ENCODE peak calls at places on chromosomes 3 and 15, in four cellular contexts. U is tibial artery, Q is G401, P is B cell. W is an unnamed sample.

GRCh38 chr3:61574854-61575253 is 13.5 kb downstream of the PTPRG start:
- DNase-seq in P (no peak), Q (no peak), U (peak; percentile 91), W (peak; percentile 93)

GRCh38 chr15:50925281-50925680 is 16.8 kb downstream of the AP4E1 start:
- DNase-seq in Q (no peak), U (no peak), P (no peak), W (no peak)

GRCh38 chr3:194572944-194573491 is 60.2 kb downstream of the TMEM44 start:
- DNase-seq in U (no peak), Q (no peak), P (no peak), W (peak; percentile 64)

GRCh38 chr15:65618575-65619109 is 3.1 kb upstream of the SLC24A1 start:
- DNase-seq in U (no peak), P (no peak), Q (no peak), W (no peak)

GRCh38 chr3:25902586-25902985 is 112.7 kb downstream of the OXSM start:
- DNase-seq in U (no peak), Q (peak; percentile 84), P (no peak), W (no peak)

GRCh38 chr3:58521917-58522680 is 14.9 kb downstream of the ACOX2 start:
- DNase-seq in U (no peak), Q (peak; percentile 98), P (no peak), W (no peak)

GRCh38 chr3:188294113-188294512 is 140.2 kb downstream of the LPP start:
- DNase-seq in P (no peak), U (no peak), Q (no peak), W (no peak)

GRCh38 chr15:66287461-66288055 is 5.8 kb upstream of the DIS3L start:
- DNase-seq in Q (peak; percentile 68), P (no peak), U (no peak), W (peak; percentile 10)

GRCh38 chr15:95644476-95644875 is 686.0 kb upstream of the NR2F2 start:
- DNase-seq in Q (no peak), U (no peak), P (no peak), W (no peak)

GRCh38 chr15:78737187-78737820 is 74.0 kb downstream of the ADAMTS7 start:
- DNase-seq in U (no peak), P (no peak), Q (no peak), W (no peak)

GRCh38 chr3:154540950-154541604 is 111.1 kb upstream of the GPR149 start:
- DNase-seq in U (no peak), P (no peak), Q (no peak), W (no peak)

GRCh38 chr15:75799190-75799589 is 44.1 kb upstream of the UBE2Q2 start:
- DNase-seq in Q (no peak), U (no peak), P (no peak), W (no peak)

GRCh38 chr15:58228708-58229107 is 90.5 kb downstream of the AQP9 start:
- DNase-seq in P (no peak), U (no peak), Q (no peak), W (no peak)

GRCh38 chr3:122784436-122784835 is 9.2 kb downstream of the HSPBAP1 start:
- DNase-seq in U (no peak), P (no peak), Q (no peak), W (no peak)

GRCh38 chr15:71136159-71137137 is 21.2 kb downstream of the THSD4 start:
- DNase-seq in P (no peak), U (no peak), Q (no peak), W (peak; percentile 89)

GRCh38 chr3:79140718-79141117 is 627.1 kb downstream of the ROBO1 start:
- DNase-seq in U (no peak), Q (no peak), P (no peak), W (no peak)

GRCh38 chr3:149441662-149442442 is 32.6 kb upstream of the TM4SF4 start:
- DNase-seq in P (no peak), U (no peak), Q (no peak), W (no peak)

GRCh38 chr3:169172535-169172934 is 491.0 kb downstream of the MECOM start:
- DNase-seq in Q (no peak), P (no peak), U (no peak), W (no peak)

GRCh38 chr15:57440799-57441198 is 64.5 kb downstream of the CGNL1 start:
- DNase-seq in P (no peak), Q (no peak), U (no peak), W (peak; percentile 80)

GRCh38 chr3:73365756-73366397 is 258.9 kb downstream of the PDZRN3 start:
- DNase-seq in U (peak; percentile 85), Q (peak; percentile 7), P (no peak), W (no peak)

GRCh38 chr15:78065284-78065872 is 12.1 kb downstream of the TBC1D2B start:
- DNase-seq in U (peak; percentile 91), Q (no peak), P (no peak), W (peak; percentile 92)